ENCODE peak calls at places on chromosomes 4 and X, in four cellular contexts. W is CD8-positive, alpha-beta memory T cell; F is left lung; T is IMR-90. Y is an unnamed sample. For H3K36me3, the result is how much of the 10 kb centered on the place peaks cover.

GRCh38 chr4:170769857-170770256 is 680.1 kb upstream of the AADAT start:
- DNase-seq in T (no peak), F (no peak), W (no peak), Y (no peak)

GRCh38 chr4:152257601-152258066 is 278.3 kb downstream of the FBXW7 start:
- DNase-seq in T (peak), F (no peak), W (no peak), Y (peak)

GRCh38 chr4:10115657-10116624 is 658 bp downstream of the WDR1 start:
- DNase-seq in T (no peak), F (peak), W (peak), Y (peak)

GRCh38 chrX:115897956-115898355 is 272.6 kb upstream of the AGTR2 start:
- DNase-seq in W (no peak), F (no peak), T (no peak), Y (no peak)

GRCh38 chrX:106999002-106999975 is 723 bp downstream of the MORC4 start:
- DNase-seq in F (peak), T (peak), W (peak), Y (peak)

GRCh38 chr4:71147261-71147660 is 153.8 kb downstream of the DCK start:
- DNase-seq in T (peak), W (no peak), F (no peak), Y (no peak)

GRCh38 chr4:176377705-176378302 is 58.0 kb downstream of the SPCS3 start:
- DNase-seq in F (no peak), W (no peak), T (peak), Y (no peak)

GRCh38 chr4:168560835-168561210 is 64.0 kb downstream of the PALLD start:
- DNase-seq in T (no peak), W (no peak), F (no peak), Y (no peak)

GRCh38 chr4:23369331-23369730 is 520.5 kb downstream of the PPARGC1A start:
- DNase-seq in F (no peak), W (no peak), T (no peak), Y (no peak)

GRCh38 chr4:1416051-1416947 is 10.1 kb upstream of the NKX1-1 start:
- DNase-seq in W (no peak), T (no peak), F (peak), Y (no peak)

GRCh38 chr4:665751-666435 is 8.2 kb downstream of the ATP5ME start:
- DNase-seq in W (no peak), F (peak), T (no peak), Y (no peak)

GRCh38 chr4:107512549-107512948 is 207.5 kb downstream of the PAPSS1 start:
- DNase-seq in T (no peak), W (no peak), F (no peak), Y (no peak)

GRCh38 chr4:153535735-153536494 is 69.8 kb downstream of the TMEM131L start:
- DNase-seq in T (peak), F (no peak), W (no peak), Y (no peak)

GRCh38 chr4:71338846-71339593 is at the start of gene SLC4A4:
- DNase-seq in F (no peak), W (no peak), T (peak), Y (no peak)

GRCh38 chr4:15914291-15914690 is 24.2 kb downstream of the FGFBP1 start:
- DNase-seq in T (peak), F (no peak), W (no peak), Y (no peak)

GRCh38 chrX:153649178-153649914 is 2.3 kb downstream of the DUSP9 start:
- DNase-seq in W (no peak), T (no peak), F (peak), Y (peak)

GRCh38 chr4:73851293-73851692 is 1.8 kb upstream of the PF4V1 start:
- DNase-seq in W (no peak), T (no peak), F (no peak), Y (no peak)

GRCh38 chr4:111228874-111229273 is 606.0 kb upstream of the PITX2 start:
- DNase-seq in T (peak), F (no peak), W (no peak), Y (peak)

GRCh38 chr4:126701756-126702155 is 931.0 kb upstream of the INTU start:
- DNase-seq in F (no peak), W (no peak), T (peak), Y (peak)

GRCh38 chr4:83362492-83363329 is 28.1 kb upstream of the HPSE start:
- DNase-seq in F (no peak), W (no peak), T (peak), Y (no peak)

GRCh38 chr4:80963051-80963450 is 67.5 kb upstream of the BMP3 start:
- DNase-seq in T (peak), F (no peak), W (no peak), Y (no peak)

GRCh38 chr4:77564231-77564630 is 41.4 kb upstream of the CXCL13 start:
- DNase-seq in T (no peak), W (no peak), F (no peak), Y (no peak)
- H3K36me3 ChIP-seq in T (under half), W (under half), F (under half), Y (under half)

DNA sequence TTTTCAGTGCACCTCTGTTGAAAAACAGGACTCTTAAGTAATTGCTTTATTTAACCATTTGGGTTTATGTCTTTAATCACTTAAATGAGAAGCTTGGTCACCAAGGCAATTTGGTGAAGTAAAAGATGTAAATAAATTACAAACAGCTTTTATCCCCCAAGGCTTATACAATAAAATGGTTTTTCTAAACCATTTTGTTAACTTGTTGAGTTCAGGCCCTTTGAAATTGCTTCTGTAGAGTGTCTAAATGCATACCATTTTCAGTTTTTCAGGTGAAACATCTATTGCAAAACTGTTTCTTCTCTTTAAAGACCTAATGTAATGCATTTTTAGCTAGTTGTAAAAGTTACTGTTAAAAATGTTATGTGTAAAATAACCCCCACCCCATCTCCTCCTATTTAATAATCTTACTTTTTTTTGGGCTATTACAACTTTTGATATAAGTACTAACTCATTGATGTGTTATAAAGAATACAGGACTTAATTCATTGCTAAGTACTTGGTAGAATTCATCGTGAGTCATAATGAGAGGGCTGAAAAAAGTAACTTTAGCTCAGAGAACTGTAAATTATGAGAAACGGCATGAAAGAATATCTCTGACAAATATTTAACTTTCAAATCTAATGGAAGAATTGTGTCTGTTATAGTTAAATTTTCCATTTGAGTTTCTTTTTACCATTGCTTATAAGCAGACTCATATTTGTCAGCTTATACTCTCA is 4.5 kb downstream of the RAPGEF2 start:
- DNase-seq in W (no peak), T (peak), F (no peak), Y (no peak)
- H3K4me3 ChIP-seq in W (no peak), T (no peak), F (no peak), Y (no peak)

GRCh38 chr4:25399502-25399901 is 22.4 kb downstream of the ANAPC4 start:
- DNase-seq in T (no peak), W (no peak), F (no peak), Y (no peak)
- H3K36me3 ChIP-seq in T (under half), W (under half), F (under half), Y (under half)

DNA sequence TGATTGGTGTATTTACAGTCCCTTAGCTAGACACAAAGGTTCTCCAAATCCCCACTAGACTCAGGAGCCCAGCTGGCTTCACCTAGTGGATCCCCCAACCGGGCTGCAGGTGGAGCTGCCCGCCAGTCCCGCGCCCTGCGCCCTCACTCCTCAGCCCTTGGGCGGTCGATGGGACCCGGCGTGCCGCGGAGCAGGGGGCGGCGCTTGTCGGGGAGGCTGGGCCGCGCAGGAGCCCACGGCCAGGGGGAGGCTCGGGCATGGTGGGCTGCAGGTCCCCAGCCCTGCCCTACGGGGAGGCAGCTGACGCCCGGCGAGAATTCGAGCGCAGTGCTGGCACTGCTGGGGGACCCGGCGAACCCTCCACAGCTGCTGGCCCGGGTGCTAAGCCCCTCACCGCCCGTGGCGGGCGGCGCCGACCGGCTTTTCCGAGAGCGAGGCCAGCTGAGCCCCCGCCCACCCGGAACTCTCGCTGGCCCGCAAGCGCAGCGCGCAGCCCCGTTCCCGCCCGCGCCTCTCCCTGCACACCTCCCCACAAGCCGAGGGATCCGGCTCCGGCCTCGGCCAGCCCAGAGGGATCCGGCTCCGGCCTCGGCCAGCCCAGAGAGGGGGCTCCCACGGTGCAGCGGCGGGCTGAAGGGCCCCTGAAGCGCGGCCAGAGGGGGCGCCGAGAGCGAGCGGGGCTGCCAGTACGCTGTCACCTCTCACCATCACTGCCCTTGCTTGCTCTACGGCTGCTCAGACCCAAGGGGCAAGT is 39.4 kb downstream of the WFS1 start:
- DNase-seq in F (peak), W (no peak), T (no peak), Y (no peak)
- H3K4me3 ChIP-seq in F (peak), W (no peak), T (peak), Y (no peak)

GRCh38 chr4:24516926-24517325 is 67.4 kb downstream of the DHX15 start:
- DNase-seq in T (no peak), W (no peak), F (no peak), Y (no peak)

GRCh38 chr4:24517676-24518075 is 66.7 kb downstream of the DHX15 start:
- DNase-seq in W (no peak), F (no peak), T (no peak), Y (no peak)

GRCh38 chr4:24513718-24514117 is 70.6 kb downstream of the DHX15 start:
- DNase-seq in F (no peak), T (peak), W (no peak), Y (no peak)

GRCh38 chr4:24515698-24516097 is 68.7 kb downstream of the DHX15 start:
- DNase-seq in W (no peak), F (no peak), T (no peak), Y (no peak)

GRCh38 chr4:24514808-24515207 is 69.5 kb downstream of the DHX15 start:
- DNase-seq in F (no peak), T (no peak), W (no peak), Y (no peak)
- H3K36me3 ChIP-seq in F (under half), T (under half), W (under half), Y (under half)

DNA sequence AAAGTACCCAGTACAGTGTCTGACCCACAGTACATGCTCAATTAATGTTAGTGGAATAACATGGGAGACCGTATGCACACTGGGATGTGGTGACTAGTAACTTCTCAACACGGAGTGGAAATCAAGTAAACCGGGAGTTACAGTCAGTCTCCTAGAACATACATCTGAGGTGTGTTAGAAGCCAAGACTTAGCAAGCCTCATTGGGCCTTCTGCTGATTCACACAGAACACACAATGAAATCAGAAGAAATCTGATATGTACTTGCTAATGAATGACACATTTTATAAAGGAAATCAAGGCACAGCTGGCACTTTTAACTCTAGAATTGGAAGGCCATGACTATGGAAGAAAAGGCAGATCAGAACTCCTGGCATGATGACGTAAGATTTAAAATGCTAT is 13.0 kb downstream of the TRAPPC2 start:
- DNase-seq in W (no peak), T (peak), F (no peak), Y (no peak)
- H3K4me3 ChIP-seq in W (no peak), T (no peak), F (no peak), Y (no peak)

GRCh38 chrX:75603833-75604232 is 81.0 kb upstream of the ZDHHC15 start:
- DNase-seq in W (no peak), T (peak), F (no peak), Y (no peak)
- H3K36me3 ChIP-seq in W (under half), T (under half), F (under half), Y (under half)

DNA sequence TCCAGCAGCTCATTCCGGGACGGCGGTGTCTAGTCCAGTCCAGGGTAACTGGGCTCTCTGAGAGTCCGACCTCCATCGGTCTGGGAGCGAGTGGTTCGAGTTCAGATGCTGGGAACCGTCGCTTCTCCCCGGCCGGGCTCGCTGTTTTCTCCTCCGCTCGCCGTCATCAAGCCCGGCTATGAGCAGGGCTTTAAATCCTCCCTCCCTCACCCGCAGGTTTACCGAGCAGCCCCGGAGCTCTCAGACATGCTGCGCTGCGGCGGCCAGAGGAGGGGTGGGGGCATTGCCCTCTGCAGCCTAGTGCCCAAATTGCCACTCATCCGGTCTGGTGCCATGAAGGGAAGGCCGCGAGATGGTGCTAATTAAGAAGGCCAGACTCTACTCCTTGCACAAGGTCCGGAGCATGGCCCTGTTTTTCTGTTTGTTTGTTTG is 23.2 kb downstream of the HAND2 start:
- DNase-seq in F (no peak), T (no peak), W (no peak), Y (no peak)
- H3K4me3 ChIP-seq in F (no peak), T (no peak), W (no peak), Y (no peak)

GRCh38 chr4:67542076-67542475 is 3.2 kb downstream of the CENPC start:
- DNase-seq in T (no peak), W (no peak), F (no peak), Y (no peak)
- H3K36me3 ChIP-seq in T (under half), W (under half), F (under half), Y (under half)